ENCODE peak calls at places on chromosome 6, in eight cellular contexts. Q, L, B, M, X, P, E and I are unnamed samples.

GRCh38 chr6:77389402-77389801 is 73.9 kb downstream of the HTR1B start:
- DNase-seq in P (no peak), L (no peak), B (no peak), M (no peak), E (no peak), X (no peak), Q (no peak), I (no peak)

GRCh38 chr6:65745614-65746013 is 38.6 kb upstream of the EYS start:
- DNase-seq in B (no peak), Q (no peak), X (no peak), M (no peak), E (no peak), L (no peak), P (no peak), I (no peak)

GRCh38 chr6:54980511-54981275 is 134.1 kb downstream of the FAM83B start:
- DNase-seq in B (no peak), Q (no peak), M (no peak), L (no peak), P (no peak), X (no peak), E (peak; percentile 5), I (no peak)

GRCh38 chr6:71346034-71346680 is 57.5 kb downstream of the OGFRL1 start:
- DNase-seq in M (no peak), Q (no peak), P (no peak), E (no peak), L (no peak), X (no peak), B (no peak), I (no peak)

GRCh38 chr6:22399693-22400092 is 102.9 kb upstream of the PRL start:
- DNase-seq in E (no peak), M (no peak), X (no peak), P (no peak), Q (no peak), L (no peak), B (no peak), I (no peak)

GRCh38 chr6:126188271-126188909 is 151.5 kb upstream of the CENPW start:
- DNase-seq in E (no peak), M (no peak), B (no peak), Q (no peak), P (no peak), L (no peak), X (no peak), I (peak; percentile 43)

GRCh38 chr6:125841356-125842090 is 50.8 kb downstream of the NCOA7 start:
- DNase-seq in B (no peak), M (no peak), E (no peak), X (no peak), Q (no peak), P (no peak), L (no peak), I (no peak)

GRCh38 chr6:113819169-113819830 is 37.8 kb upstream of the MARCKS start:
- DNase-seq in Q (no peak), X (no peak), B (no peak), P (no peak), E (no peak), M (no peak), L (no peak), I (no peak)

GRCh38 chr6:90691823-90692222 is 105.0 kb upstream of the MAP3K7 start:
- DNase-seq in M (peak; percentile 8), L (no peak), Q (no peak), E (no peak), X (no peak), B (no peak), P (no peak), I (no peak)